ENCODE peak calls at places on chromosomes 13 and 19, in seven cellular contexts. One of them, this sample, is unnamed.

GRCh38 chr19:7506385-7507328 is 9.2 kb upstream of the ZNF358 start:
- DNase-seq in kidney tubule cell: peak
- DNase-seq in amniotic epithelial cell: peak
- DNase-seq in osteoblast: peak
- DNase-seq in fibroblast of the conjunctiva: peak
- DNase-seq in anterior cingulate cortex: no peak
- DNase-seq in LoVo: peak
- DNase-seq in this sample: no peak

GRCh38 chr13:63124863-63125262 is 1709.2 kb upstream of the PCDH20 start:
- DNase-seq in kidney tubule cell: peak
- DNase-seq in amniotic epithelial cell: peak
- DNase-seq in osteoblast: peak
- DNase-seq in fibroblast of the conjunctiva: peak
- DNase-seq in anterior cingulate cortex: no peak
- DNase-seq in LoVo: no peak
- DNase-seq in this sample: no peak

GRCh38 chr13:97284558-97284957 is 62.4 kb downstream of the MBNL2 start:
- DNase-seq in kidney tubule cell: no peak
- DNase-seq in amniotic epithelial cell: peak
- DNase-seq in osteoblast: no peak
- DNase-seq in fibroblast of the conjunctiva: no peak
- DNase-seq in anterior cingulate cortex: no peak
- DNase-seq in LoVo: no peak
- DNase-seq in this sample: no peak

GRCh38 chr13:23799945-23800344 is 89.3 kb downstream of the MIPEP start:
- DNase-seq in kidney tubule cell: no peak
- DNase-seq in amniotic epithelial cell: peak
- DNase-seq in osteoblast: peak
- DNase-seq in fibroblast of the conjunctiva: no peak
- DNase-seq in anterior cingulate cortex: no peak
- DNase-seq in LoVo: no peak
- DNase-seq in this sample: no peak

GRCh38 chr19:1125601-1126533 is 22.1 kb downstream of the GPX4 start:
- DNase-seq in kidney tubule cell: peak
- DNase-seq in amniotic epithelial cell: peak
- DNase-seq in osteoblast: peak
- DNase-seq in fibroblast of the conjunctiva: no peak
- DNase-seq in anterior cingulate cortex: no peak
- DNase-seq in LoVo: no peak
- DNase-seq in this sample: no peak

GRCh38 chr13:85651440-85651839 is 147.8 kb downstream of the SLITRK6 start:
- DNase-seq in kidney tubule cell: no peak
- DNase-seq in amniotic epithelial cell: no peak
- DNase-seq in osteoblast: no peak
- DNase-seq in fibroblast of the conjunctiva: no peak
- DNase-seq in anterior cingulate cortex: no peak
- DNase-seq in LoVo: no peak
- DNase-seq in this sample: no peak

GRCh38 chr13:52001120-52001731 is 10.0 kb downstream of the ATP7B start:
- DNase-seq in kidney tubule cell: peak
- DNase-seq in amniotic epithelial cell: peak
- DNase-seq in osteoblast: no peak
- DNase-seq in fibroblast of the conjunctiva: peak
- DNase-seq in anterior cingulate cortex: no peak
- DNase-seq in LoVo: peak
- DNase-seq in this sample: no peak

GRCh38 chr13:73945871-73946270 is 188.3 kb downstream of the KLF12 start:
- DNase-seq in kidney tubule cell: no peak
- DNase-seq in amniotic epithelial cell: no peak
- DNase-seq in osteoblast: no peak
- DNase-seq in fibroblast of the conjunctiva: no peak
- DNase-seq in anterior cingulate cortex: no peak
- DNase-seq in LoVo: no peak
- DNase-seq in this sample: no peak

GRCh38 chr13:112970552-112971287 is 1.7 kb downstream of the MCF2L start:
- DNase-seq in kidney tubule cell: no peak
- DNase-seq in amniotic epithelial cell: no peak
- DNase-seq in osteoblast: peak
- DNase-seq in fibroblast of the conjunctiva: no peak
- DNase-seq in anterior cingulate cortex: no peak
- DNase-seq in LoVo: no peak
- DNase-seq in this sample: no peak

GRCh38 chr13:80235131-80235530 is 105.8 kb downstream of the SPRY2 start:
- DNase-seq in kidney tubule cell: peak
- DNase-seq in amniotic epithelial cell: peak
- DNase-seq in osteoblast: no peak
- DNase-seq in fibroblast of the conjunctiva: no peak
- DNase-seq in anterior cingulate cortex: no peak
- DNase-seq in LoVo: peak
- DNase-seq in this sample: no peak

GRCh38 chr13:82636119-82636518 is 1246.2 kb downstream of the SLITRK1 start:
- DNase-seq in kidney tubule cell: no peak
- DNase-seq in amniotic epithelial cell: peak
- DNase-seq in osteoblast: no peak
- DNase-seq in fibroblast of the conjunctiva: no peak
- DNase-seq in anterior cingulate cortex: no peak
- DNase-seq in LoVo: no peak
- DNase-seq in this sample: no peak

GRCh38 chr19:6074709-6075403 is 35.4 kb downstream of the RFX2 start:
- DNase-seq in kidney tubule cell: no peak
- DNase-seq in amniotic epithelial cell: no peak
- DNase-seq in osteoblast: peak
- DNase-seq in fibroblast of the conjunctiva: no peak
- DNase-seq in anterior cingulate cortex: no peak
- DNase-seq in LoVo: no peak
- DNase-seq in this sample: no peak

GRCh38 chr19:30153326-30154210 is 211.5 kb downstream of the URI1 start:
- DNase-seq in kidney tubule cell: no peak
- DNase-seq in amniotic epithelial cell: no peak
- DNase-seq in osteoblast: no peak
- DNase-seq in fibroblast of the conjunctiva: no peak
- DNase-seq in anterior cingulate cortex: no peak
- DNase-seq in LoVo: no peak
- DNase-seq in this sample: no peak

GRCh38 chr13:48902421-48902820 is 73.3 kb upstream of the FNDC3A start:
- DNase-seq in kidney tubule cell: peak
- DNase-seq in amniotic epithelial cell: peak
- DNase-seq in osteoblast: no peak
- DNase-seq in fibroblast of the conjunctiva: peak
- DNase-seq in anterior cingulate cortex: no peak
- DNase-seq in LoVo: no peak
- DNase-seq in this sample: no peak

This sample was measured in stimulated activated effector memory CD8-positive, alpha-beta T cell treated with anti-CD3 and anti-CD28 coated beads, Interleukin-12 subunit alpha, Interleukin-12 subunit beta, amount 100 ng/mL, for 72 hours.